ENCODE peak calls at places on chromosome 6, in four cellular contexts. One of them, this sample, is unnamed.

GRCh38 chr6:161141173-161141572 is 132.7 kb downstream of the AGPAT4 start:
- DNase-seq in progenitor cell of endocrine pancreas: no peak
- DNase-seq in choroid plexus epithelial cell: peak; percentile 27
- DNase-seq in CD4-positive, alpha-beta T cell: no peak
- DNase-seq in this sample: peak; percentile 19

GRCh38 chr6:3757241-3757641 is 5.7 kb upstream of the PXDC1 start:
- DNase-seq in CD4-positive, alpha-beta T cell: no peak
- DNase-seq in choroid plexus epithelial cell: no peak
- DNase-seq in progenitor cell of endocrine pancreas: no peak
- DNase-seq in this sample: no peak

GRCh38 chr6:129233458-129234134 is 350.7 kb downstream of the LAMA2 start:
- DNase-seq in CD4-positive, alpha-beta T cell: no peak
- DNase-seq in progenitor cell of endocrine pancreas: no peak
- DNase-seq in choroid plexus epithelial cell: no peak
- DNase-seq in this sample: no peak

GRCh38 chr6:297571-298232 is 5.4 kb downstream of the DUSP22 start:
- DNase-seq in progenitor cell of endocrine pancreas: no peak
- DNase-seq in CD4-positive, alpha-beta T cell: no peak
- DNase-seq in choroid plexus epithelial cell: no peak
- DNase-seq in this sample: no peak

GRCh38 chr6:56849876-56850275 is 105.0 kb upstream of the BEND6 start:
- DNase-seq in progenitor cell of endocrine pancreas: no peak
- DNase-seq in choroid plexus epithelial cell: peak; percentile 76
- DNase-seq in CD4-positive, alpha-beta T cell: no peak
- DNase-seq in this sample: peak; percentile 72

GRCh38 chr6:41914869-41915268 is 6.1 kb downstream of the MED20 start:
- DNase-seq in progenitor cell of endocrine pancreas: no peak
- DNase-seq in choroid plexus epithelial cell: no peak
- DNase-seq in CD4-positive, alpha-beta T cell: no peak
- DNase-seq in this sample: no peak

GRCh38 chr6:157235600-157236039 is 87.7 kb downstream of the TMEM242 start:
- DNase-seq in progenitor cell of endocrine pancreas: peak; percentile 34
- DNase-seq in CD4-positive, alpha-beta T cell: peak; percentile 45
- DNase-seq in choroid plexus epithelial cell: peak; percentile 60
- DNase-seq in this sample: peak; percentile 45

GRCh38 chr6:22613695-22614094 is 44.3 kb downstream of the HDGFL1 start:
- DNase-seq in CD4-positive, alpha-beta T cell: no peak
- DNase-seq in progenitor cell of endocrine pancreas: no peak
- DNase-seq in choroid plexus epithelial cell: peak; percentile 89
- DNase-seq in this sample: peak; percentile 83

GRCh38 chr6:129031051-129031599 is 148.2 kb downstream of the LAMA2 start:
- DNase-seq in choroid plexus epithelial cell: peak; percentile 85
- DNase-seq in progenitor cell of endocrine pancreas: no peak
- DNase-seq in CD4-positive, alpha-beta T cell: no peak
- DNase-seq in this sample: peak; percentile 81

GRCh38 chr6:169990095-169991030 is 238.9 kb downstream of the ERMARD start:
- DNase-seq in choroid plexus epithelial cell: no peak
- DNase-seq in progenitor cell of endocrine pancreas: no peak
- DNase-seq in CD4-positive, alpha-beta T cell: peak; percentile 18
- DNase-seq in this sample: no peak

GRCh38 chr6:132188865-132189264 is 212.4 kb downstream of the MOXD1 start:
- DNase-seq in progenitor cell of endocrine pancreas: no peak
- DNase-seq in CD4-positive, alpha-beta T cell: no peak
- DNase-seq in choroid plexus epithelial cell: peak; percentile 79
- DNase-seq in this sample: peak; percentile 85

GRCh38 chr6:166106076-166106686 is 61.5 kb downstream of the TBXT start:
- DNase-seq in CD4-positive, alpha-beta T cell: peak; percentile 64
- DNase-seq in choroid plexus epithelial cell: peak; percentile 84
- DNase-seq in progenitor cell of endocrine pancreas: peak; percentile 70
- DNase-seq in this sample: peak; percentile 61

DNA sequence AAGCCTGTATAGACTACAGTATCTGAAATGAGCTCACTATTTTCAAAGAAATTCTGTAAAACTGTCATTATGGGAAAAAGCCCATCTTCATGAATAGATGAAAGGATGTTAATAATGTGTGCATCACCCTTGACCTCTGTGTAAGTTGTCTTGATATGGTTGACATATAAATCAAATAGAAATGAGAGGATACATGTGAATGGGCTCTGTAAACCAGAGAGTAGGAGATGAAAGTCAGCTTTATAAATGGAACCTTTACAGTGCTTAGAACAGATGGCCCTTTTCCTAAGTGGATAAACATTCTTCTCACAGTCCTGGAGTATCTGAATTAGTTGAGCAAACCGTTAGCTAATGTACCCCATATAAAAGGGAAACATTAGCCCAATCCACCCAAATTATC is 57.5 kb downstream of the MYLK4 start:
- DNase-seq in progenitor cell of endocrine pancreas: no peak
- DNase-seq in choroid plexus epithelial cell: no peak
- DNase-seq in CD4-positive, alpha-beta T cell: no peak
- DNase-seq in this sample: no peak
- TF ChIP-seq CTCF in progenitor cell of endocrine pancreas: no peak
- TF ChIP-seq CTCF in choroid plexus epithelial cell: no peak
- TF ChIP-seq CTCF in CD4-positive, alpha-beta T cell: no peak
- TF ChIP-seq CTCF in this sample: no peak

DNA sequence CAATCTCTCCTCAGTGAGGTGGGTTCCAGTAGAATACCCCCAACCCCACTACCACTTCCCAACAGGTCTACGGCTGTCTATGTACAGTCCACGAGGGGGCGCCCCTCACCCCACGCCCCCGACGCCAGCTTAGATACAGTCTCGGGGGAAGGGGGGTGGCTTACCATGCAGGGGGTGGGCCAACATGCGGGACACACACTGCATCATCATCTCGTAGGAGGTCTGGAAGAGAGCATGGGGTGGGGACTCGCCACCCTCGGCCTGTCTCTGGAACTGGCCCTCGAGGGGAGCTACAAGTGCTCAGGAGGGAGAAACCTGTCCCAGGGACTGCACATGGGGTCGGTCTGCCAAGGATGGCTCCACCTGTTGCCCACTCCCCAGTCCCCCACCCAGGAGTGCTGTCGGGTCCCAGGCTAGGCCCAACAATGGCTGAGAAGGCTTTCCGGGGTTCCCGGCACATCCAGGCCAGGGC is 8.5 kb downstream of the MTCH1 start:
- DNase-seq in progenitor cell of endocrine pancreas: no peak
- DNase-seq in choroid plexus epithelial cell: peak; percentile 28
- DNase-seq in CD4-positive, alpha-beta T cell: no peak
- DNase-seq in this sample: peak; percentile 42
- TF ChIP-seq CTCF in progenitor cell of endocrine pancreas: peak; percentile 47
- TF ChIP-seq CTCF in choroid plexus epithelial cell: peak; percentile 61
- TF ChIP-seq CTCF in CD4-positive, alpha-beta T cell: no peak
- TF ChIP-seq CTCF in this sample: peak; percentile 37

DNA sequence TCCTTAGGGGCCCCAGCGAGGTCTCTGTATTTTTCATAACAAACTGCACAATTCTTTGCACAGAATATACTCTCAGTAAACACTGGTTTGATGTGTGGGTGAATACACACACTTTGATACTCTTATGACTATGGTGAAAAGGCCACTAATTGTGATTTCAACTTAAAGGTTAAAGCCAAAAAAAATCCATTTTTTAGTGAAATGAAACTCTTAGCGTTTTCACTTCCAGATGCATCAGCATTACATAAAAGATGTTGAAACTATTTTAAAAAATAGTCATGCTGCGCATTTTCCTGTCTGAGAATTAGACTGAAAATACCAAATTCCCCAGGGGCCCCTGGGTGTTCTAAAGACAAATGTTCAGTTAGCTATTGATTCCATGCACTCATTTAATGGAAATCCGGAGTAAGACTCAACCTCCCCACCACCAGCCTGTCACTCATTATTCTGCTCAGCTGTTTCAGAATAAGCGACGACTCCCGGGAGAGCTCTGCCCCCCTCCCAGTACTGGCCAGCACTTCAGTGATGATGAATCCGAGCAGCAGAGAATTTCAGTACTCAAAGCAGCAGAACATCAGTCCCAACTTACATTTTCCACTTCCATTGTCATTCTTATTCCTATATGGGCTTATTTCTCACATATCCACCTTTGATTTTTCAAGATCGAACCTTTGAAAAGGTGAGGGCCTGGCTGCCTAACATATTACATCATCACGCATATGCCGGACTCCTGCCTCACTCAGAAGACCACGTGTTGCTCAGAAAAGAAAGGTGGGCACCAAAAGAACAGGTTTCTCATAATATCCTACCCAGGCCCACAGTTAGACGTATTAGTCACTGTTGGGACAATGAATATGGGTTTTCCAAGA is 169.3 kb downstream of the ATXN1 start:
- DNase-seq in choroid plexus epithelial cell: no peak
- DNase-seq in progenitor cell of endocrine pancreas: no peak
- DNase-seq in CD4-positive, alpha-beta T cell: no peak
- DNase-seq in this sample: peak; percentile 55
- TF ChIP-seq CTCF in choroid plexus epithelial cell: no peak
- TF ChIP-seq CTCF in progenitor cell of endocrine pancreas: no peak
- TF ChIP-seq CTCF in CD4-positive, alpha-beta T cell: no peak
- TF ChIP-seq CTCF in this sample: no peak

DNA sequence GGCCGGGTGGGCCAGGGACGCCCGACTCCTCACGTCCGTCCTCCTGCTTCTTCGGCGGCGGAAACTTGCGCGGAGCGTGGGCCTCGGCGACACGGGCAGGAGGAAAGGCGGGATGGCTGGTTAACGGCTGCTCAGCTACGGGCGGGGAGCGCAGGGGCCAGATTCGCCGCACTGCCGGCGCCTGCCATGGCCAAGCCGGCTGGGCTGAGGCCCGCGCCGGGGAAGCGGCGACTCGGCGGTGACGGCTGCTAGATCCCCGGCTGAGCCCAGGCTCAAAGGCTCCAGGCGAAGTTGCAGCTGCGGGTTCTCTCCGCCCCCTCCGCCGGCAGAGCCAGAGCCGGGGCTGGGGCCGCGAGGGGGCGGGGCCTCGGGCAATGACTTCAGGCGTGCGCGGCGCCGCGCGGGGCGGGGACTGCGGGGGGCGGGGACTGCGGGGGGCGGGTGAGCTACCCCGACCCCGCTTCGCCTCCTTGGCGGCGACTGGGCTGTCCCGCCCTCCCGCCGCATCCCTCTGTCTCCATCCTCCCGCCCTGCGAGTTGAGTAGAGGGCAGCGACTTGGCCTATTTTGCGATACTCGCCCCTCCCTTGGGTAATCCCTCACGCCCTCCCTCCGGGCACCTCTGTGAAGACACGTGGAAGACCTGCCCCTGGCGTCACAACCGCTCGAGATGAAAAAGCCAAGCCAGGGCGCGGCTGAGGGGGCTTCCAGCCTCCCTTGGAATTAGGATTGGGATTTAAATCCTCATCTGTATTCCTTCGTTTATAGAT is at the start of gene CEP85L:
- DNase-seq in CD4-positive, alpha-beta T cell: peak; percentile 86
- DNase-seq in progenitor cell of endocrine pancreas: peak; percentile 80
- DNase-seq in choroid plexus epithelial cell: peak; percentile 93
- DNase-seq in this sample: peak; percentile 80
- TF ChIP-seq CTCF in CD4-positive, alpha-beta T cell: no peak
- TF ChIP-seq CTCF in progenitor cell of endocrine pancreas: no peak
- TF ChIP-seq CTCF in choroid plexus epithelial cell: no peak
- TF ChIP-seq CTCF in this sample: no peak

GRCh38 chr6:72967329-72967728 is 258.0 kb downstream of the KHDC1L start:
- DNase-seq in choroid plexus epithelial cell: no peak
- DNase-seq in progenitor cell of endocrine pancreas: no peak
- DNase-seq in CD4-positive, alpha-beta T cell: no peak
- DNase-seq in this sample: no peak

GRCh38 chr6:72968704-72969103 is 256.6 kb downstream of the KHDC1L start:
- DNase-seq in CD4-positive, alpha-beta T cell: no peak
- DNase-seq in progenitor cell of endocrine pancreas: no peak
- DNase-seq in choroid plexus epithelial cell: no peak
- DNase-seq in this sample: peak; percentile 18

GRCh38 chr6:72969666-72970065 is 255.6 kb downstream of the KHDC1L start:
- DNase-seq in choroid plexus epithelial cell: no peak
- DNase-seq in progenitor cell of endocrine pancreas: no peak
- DNase-seq in CD4-positive, alpha-beta T cell: no peak
- DNase-seq in this sample: no peak

GRCh38 chr6:72963946-72964345 is 261.4 kb downstream of the KHDC1L start:
- DNase-seq in CD4-positive, alpha-beta T cell: no peak
- DNase-seq in progenitor cell of endocrine pancreas: no peak
- DNase-seq in choroid plexus epithelial cell: no peak
- DNase-seq in this sample: peak; percentile 11

GRCh38 chr6:72966628-72967280 is 258.5 kb downstream of the KHDC1L start:
- DNase-seq in choroid plexus epithelial cell: no peak
- DNase-seq in CD4-positive, alpha-beta T cell: no peak
- DNase-seq in progenitor cell of endocrine pancreas: no peak
- DNase-seq in this sample: peak; percentile 51
- TF ChIP-seq CTCF in choroid plexus epithelial cell: no peak
- TF ChIP-seq CTCF in CD4-positive, alpha-beta T cell: no peak
- TF ChIP-seq CTCF in progenitor cell of endocrine pancreas: no peak
- TF ChIP-seq CTCF in this sample: no peak

GRCh38 chr6:82072113-82072512 is 175.4 kb downstream of the IBTK start:
- DNase-seq in choroid plexus epithelial cell: peak; percentile 43
- DNase-seq in CD4-positive, alpha-beta T cell: no peak
- DNase-seq in progenitor cell of endocrine pancreas: no peak
- DNase-seq in this sample: no peak
- TF ChIP-seq CTCF in choroid plexus epithelial cell: no peak
- TF ChIP-seq CTCF in CD4-positive, alpha-beta T cell: no peak
- TF ChIP-seq CTCF in progenitor cell of endocrine pancreas: no peak
- TF ChIP-seq CTCF in this sample: no peak

DNA sequence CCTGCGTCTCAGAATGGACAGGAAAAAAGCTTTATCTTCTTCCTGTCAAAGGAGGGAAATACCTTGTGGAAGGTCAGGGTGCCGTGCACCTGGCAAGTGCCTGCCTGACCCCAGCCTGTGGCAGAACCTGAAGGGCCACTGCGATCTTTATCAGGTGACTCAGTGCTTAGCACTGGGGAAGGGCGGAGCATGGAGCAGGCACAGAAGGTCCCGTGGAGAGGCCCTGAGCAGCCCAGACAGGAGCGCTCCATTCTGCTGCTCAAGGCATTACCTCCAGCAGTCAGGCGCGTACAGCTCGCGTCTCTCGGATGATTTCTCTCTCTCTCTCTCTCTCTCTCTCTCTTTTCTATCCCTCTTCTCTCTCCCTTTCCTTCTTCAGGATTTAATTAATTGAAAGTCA is 31.7 kb downstream of the FOXC1 start:
- DNase-seq in progenitor cell of endocrine pancreas: no peak
- DNase-seq in CD4-positive, alpha-beta T cell: no peak
- DNase-seq in choroid plexus epithelial cell: no peak
- DNase-seq in this sample: no peak
- TF ChIP-seq CTCF in progenitor cell of endocrine pancreas: no peak
- TF ChIP-seq CTCF in CD4-positive, alpha-beta T cell: no peak
- TF ChIP-seq CTCF in choroid plexus epithelial cell: no peak
- TF ChIP-seq CTCF in this sample: no peak

This sample was measured in fibroblast of mammary gland.